ENCODE peak calls at places on chromosomes 1 and 21, in nine cellular contexts. K is lower lobe of right lung, Z is stomach, A is tibial artery, H is GM06990, S is fibroblast of lung, R is foreskin fibroblast, I is AG04450, G is MCF 10A. V is an unnamed sample.

GRCh38 chr1:54376085-54377039 is 29.8 kb downstream of the SSBP3 start:
- DNase-seq in S (no peak), H (peak), K (no peak), R (no peak), G (no peak), I (no peak), Z (no peak), A (no peak), V (no peak)

GRCh38 chr1:230066466-230067404 is at the start of gene GALNT2:
- DNase-seq in H (peak), A (peak), K (peak), R (peak), Z (peak), I (peak), G (peak), S (peak), V (peak)

GRCh38 chr1:240280560-240281322 is 189.1 kb downstream of the FMN2 start:
- DNase-seq in Z (no peak), K (no peak), A (no peak), I (no peak), R (no peak), H (no peak), G (no peak), S (no peak), V (no peak)

GRCh38 chr1:24117722-24118409 is 5.9 kb upstream of the MYOM3 start:
- DNase-seq in A (no peak), K (peak), S (peak), H (no peak), Z (peak), G (peak), I (no peak), R (peak), V (no peak)

GRCh38 chr1:24641646-24642151 is 1.4 kb upstream of the SRRM1 start:
- DNase-seq in A (peak), H (peak), G (peak), R (peak), I (no peak), Z (no peak), K (peak), S (peak), V (no peak)

GRCh38 chr1:219847215-219847855 is 81.0 kb downstream of the SLC30A10 start:
- DNase-seq in R (peak), H (no peak), I (no peak), A (no peak), S (no peak), Z (no peak), G (peak), K (no peak), V (no peak)

GRCh38 chr1:246533371-246533905 is 26.4 kb upstream of the SMYD3 start:
- DNase-seq in K (no peak), G (no peak), Z (no peak), R (no peak), H (no peak), I (no peak), S (no peak), A (no peak), V (no peak)

GRCh38 chr1:35298464-35298863 is 30.0 kb downstream of the ZMYM4 start:
- DNase-seq in H (peak), I (no peak), K (no peak), R (peak), G (peak), S (peak), Z (peak), A (no peak), V (no peak)

GRCh38 chr21:42703936-42704335 is 50.5 kb downstream of the PDE9A start:
- DNase-seq in I (no peak), Z (no peak), S (no peak), H (no peak), A (no peak), R (no peak), G (no peak), K (no peak), V (no peak)

GRCh38 chr1:177209357-177209756 is 38.6 kb downstream of the BRINP2 start:
- DNase-seq in G (peak), A (peak), Z (peak), K (peak), R (peak), S (peak), I (peak), H (no peak), V (no peak)

GRCh38 chr1:211577826-211578639 is 928 bp downstream of the SLC30A1 start:
- DNase-seq in G (peak), H (peak), R (peak), K (peak), Z (peak), S (peak), A (peak), I (no peak), V (peak)

GRCh38 chr1:54355931-54356679 is 50.1 kb downstream of the SSBP3 start:
- DNase-seq in G (no peak), K (no peak), S (no peak), H (no peak), A (no peak), R (no peak), I (no peak), Z (no peak), V (peak)

GRCh38 chr1:61502011-61502410 is 222.9 kb downstream of the TM2D1 start:
- DNase-seq in I (no peak), K (no peak), G (no peak), S (no peak), Z (no peak), R (no peak), H (no peak), A (no peak), V (no peak)

GRCh38 chr1:78840447-78841251 is 165.9 kb downstream of the ADGRL4 start:
- DNase-seq in H (no peak), R (peak), I (peak), G (peak), Z (no peak), K (no peak), A (no peak), S (peak), V (no peak)

GRCh38 chr1:151612506-151613274 is 840 bp downstream of the SNX27 start:
- DNase-seq in A (peak), G (no peak), K (peak), I (no peak), H (no peak), S (peak), R (peak), Z (no peak), V (peak)

GRCh38 chr1:188668083-188668482 is 1809.6 kb downstream of the BRINP3 start:
- DNase-seq in K (no peak), A (no peak), G (peak), S (no peak), H (no peak), Z (no peak), I (no peak), R (no peak), V (no peak)

GRCh38 chr1:50930965-50931737 is 28.9 kb downstream of the FAF1 start:
- DNase-seq in I (no peak), Z (no peak), S (no peak), G (no peak), R (peak), K (peak), H (no peak), A (no peak), V (no peak)

GRCh38 chr1:151416231-151416630 is 16.9 kb downstream of the PSMB4 start:
- DNase-seq in I (peak), G (peak), K (no peak), S (peak), Z (no peak), H (no peak), A (no peak), R (no peak), V (no peak)

GRCh38 chr1:203663294-203663693 is 36.7 kb downstream of the ATP2B4 start:
- DNase-seq in K (no peak), R (peak), I (peak), H (no peak), S (peak), Z (no peak), G (peak), A (no peak), V (no peak)

GRCh38 chr1:203592156-203592555 is 34.5 kb upstream of the ATP2B4 start:
- DNase-seq in A (no peak), Z (no peak), I (no peak), H (no peak), S (no peak), G (no peak), R (peak), K (no peak), V (peak)

GRCh38 chr21:42558368-42558767 is 44.7 kb downstream of the SLC37A1 start:
- DNase-seq in I (no peak), H (no peak), A (no peak), R (no peak), Z (no peak), G (no peak), S (no peak), K (no peak), V (no peak)

GRCh38 chr21:26686705-26687104 is 113.6 kb upstream of the CYYR1 start:
- DNase-seq in Z (no peak), R (no peak), H (no peak), I (no peak), A (no peak), G (no peak), S (no peak), K (no peak), V (no peak)

GRCh38 chr1:206001476-206001888 is 1.7 kb downstream of the RAB7B start:
- DNase-seq in K (no peak), Z (no peak), A (peak), G (peak), I (peak), S (peak), R (peak), H (no peak), V (no peak)

GRCh38 chr1:24417681-24418080 is 2.1 kb downstream of the NIPAL3 start:
- DNase-seq in Z (no peak), K (no peak), R (peak), S (no peak), G (peak), I (peak), A (no peak), H (no peak), V (no peak)

GRCh38 chr1:43711524-43712386 is 4.4 kb downstream of the ST3GAL3 start:
- DNase-seq in H (no peak), S (peak), R (peak), Z (no peak), G (peak), A (no peak), I (peak), K (no peak), V (no peak)

GRCh38 chr1:214002060-214002459 is 14.3 kb downstream of the PROX1 start:
- DNase-seq in A (no peak), G (no peak), S (no peak), H (no peak), I (no peak), R (no peak), Z (no peak), K (no peak), V (no peak)

DNA sequence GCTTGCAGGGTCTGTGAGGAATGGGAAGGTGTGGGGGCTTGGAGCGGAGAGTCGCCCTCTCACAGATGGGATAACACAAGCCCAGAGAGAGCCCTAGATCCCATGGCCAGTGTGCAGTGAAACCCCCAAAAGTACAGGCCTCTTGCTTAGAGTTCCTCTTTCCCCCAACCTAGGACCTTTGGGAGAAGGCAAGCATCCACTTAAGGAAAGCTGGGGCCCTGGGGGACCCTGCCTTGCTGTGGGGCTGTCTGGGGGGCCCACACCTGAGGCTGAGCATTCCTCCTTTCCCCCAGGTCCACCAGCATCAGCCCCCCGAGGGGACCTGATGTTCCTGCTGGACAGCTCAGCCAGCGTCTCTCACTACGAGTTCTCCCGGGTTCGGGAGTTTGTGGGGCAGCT is 1.1 kb downstream of the VWA1 start:
- DNase-seq in R (no peak), K (no peak), A (no peak), S (no peak), H (no peak), Z (no peak), G (no peak), I (no peak), V (no peak)
- TF ChIP-seq CTCF in R (no peak), K (no peak), A (no peak), S (no peak), H (no peak), Z (no peak), G (no peak), I (no peak), V (no peak)

GRCh38 chr1:235947989-235948388 is 81.3 kb upstream of the LYST start:
- DNase-seq in R (peak), A (no peak), H (no peak), G (no peak), I (no peak), K (no peak), Z (no peak), S (peak), V (no peak)

GRCh38 chr1:235943581-235944114 is 76.9 kb upstream of the LYST start:
- DNase-seq in K (no peak), G (peak), Z (no peak), S (peak), R (peak), I (peak), A (no peak), H (no peak), V (no peak)

GRCh38 chr1:235948774-235949427 is 82.2 kb upstream of the LYST start:
- DNase-seq in G (no peak), S (no peak), I (no peak), H (no peak), A (peak), K (no peak), R (no peak), Z (no peak), V (no peak)

GRCh38 chr1:235945775-235946565 is 79.3 kb upstream of the LYST start:
- DNase-seq in A (no peak), Z (no peak), I (no peak), R (no peak), G (no peak), S (no peak), K (peak), H (no peak), V (no peak)

GRCh38 chr1:235946570-235946981 is 79.9 kb upstream of the LYST start:
- DNase-seq in G (peak), A (no peak), I (peak), R (peak), Z (no peak), H (no peak), K (no peak), S (peak), V (no peak)
- TF ChIP-seq CTCF in G (peak), A (peak), I (peak), R (peak), Z (no peak), H (peak), K (peak), S (peak), V (no peak)

GRCh38 chr1:238409191-238409846 is 518.6 kb upstream of the ZP4 start:
- DNase-seq in K (no peak), G (peak), R (no peak), Z (no peak), S (peak), A (no peak), H (no peak), I (peak), V (no peak)
- TF ChIP-seq CTCF in K (no peak), G (no peak), R (no peak), Z (no peak), S (no peak), A (no peak), H (no peak), I (no peak), V (no peak)

GRCh38 chr1:7248402-7248805 is 463.1 kb downstream of the CAMTA1 start:
- DNase-seq in G (no peak), I (no peak), S (no peak), H (no peak), A (no peak), Z (no peak), R (no peak), K (no peak), V (no peak)
- TF ChIP-seq CTCF in G (no peak), I (no peak), S (no peak), H (no peak), A (no peak), Z (no peak), R (no peak), K (no peak), V (no peak)

DNA sequence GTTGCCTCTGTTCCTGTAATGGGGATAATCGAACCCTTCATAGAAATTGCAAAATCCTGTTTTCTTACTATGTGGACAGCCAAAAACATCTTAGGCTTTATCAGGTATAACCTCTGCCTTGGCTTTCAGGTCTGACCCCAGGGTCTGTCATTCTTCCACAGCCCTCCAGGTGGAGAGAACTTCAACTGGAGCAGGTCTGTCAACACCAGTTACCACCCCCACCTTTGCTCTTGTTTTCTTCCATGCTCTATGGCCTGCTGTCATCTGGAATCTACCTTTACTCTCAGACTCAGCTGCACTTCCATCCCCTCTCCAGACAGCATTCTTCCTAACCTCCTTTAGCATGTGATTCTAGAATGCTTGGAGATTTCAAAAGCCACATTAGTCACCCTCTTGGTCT is 10.4 kb upstream of the GJA9 start:
- DNase-seq in K (no peak), A (no peak), R (no peak), S (no peak), G (peak), I (no peak), H (no peak), Z (no peak), V (no peak)
- TF ChIP-seq CTCF in K (no peak), A (no peak), R (no peak), S (no peak), G (no peak), I (no peak), H (no peak), Z (no peak), V (peak)

GRCh38 chr1:3900150-3900968 is at the start of gene C1orf174:
- DNase-seq in R (peak), I (peak), K (peak), S (peak), H (peak), A (peak), G (peak), Z (peak), V (peak)
- TF ChIP-seq CTCF in R (no peak), I (no peak), K (no peak), S (no peak), H (no peak), A (no peak), G (no peak), Z (no peak), V (no peak)

DNA sequence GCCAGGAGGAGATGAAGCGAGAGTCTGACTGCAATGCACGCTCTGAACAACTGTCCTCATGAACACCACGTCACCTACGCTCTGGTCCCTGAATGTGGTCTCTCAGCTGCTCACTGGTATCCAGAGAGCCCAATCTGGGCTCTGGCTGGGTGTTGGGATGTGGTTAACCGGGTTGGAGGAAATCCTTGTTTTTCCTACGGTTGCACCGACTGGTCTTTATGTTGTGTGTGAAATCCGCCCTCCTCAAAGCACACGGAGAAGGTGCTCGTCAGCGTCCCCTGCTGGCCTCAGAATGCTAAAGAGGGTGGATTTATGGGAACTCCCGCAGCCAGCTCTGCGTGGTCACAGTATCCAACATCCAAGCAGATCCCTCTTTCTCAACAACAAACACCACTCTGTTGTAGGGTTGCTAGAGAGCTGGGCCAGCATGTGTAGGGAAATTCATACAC is 51.8 kb upstream of the FAM89A start:
- DNase-seq in G (peak), R (peak), A (no peak), H (no peak), I (no peak), Z (peak), K (peak), S (peak), V (peak)
- TF ChIP-seq CTCF in G (peak), R (peak), A (no peak), H (peak), I (peak), Z (no peak), K (peak), S (peak), V (peak)

DNA sequence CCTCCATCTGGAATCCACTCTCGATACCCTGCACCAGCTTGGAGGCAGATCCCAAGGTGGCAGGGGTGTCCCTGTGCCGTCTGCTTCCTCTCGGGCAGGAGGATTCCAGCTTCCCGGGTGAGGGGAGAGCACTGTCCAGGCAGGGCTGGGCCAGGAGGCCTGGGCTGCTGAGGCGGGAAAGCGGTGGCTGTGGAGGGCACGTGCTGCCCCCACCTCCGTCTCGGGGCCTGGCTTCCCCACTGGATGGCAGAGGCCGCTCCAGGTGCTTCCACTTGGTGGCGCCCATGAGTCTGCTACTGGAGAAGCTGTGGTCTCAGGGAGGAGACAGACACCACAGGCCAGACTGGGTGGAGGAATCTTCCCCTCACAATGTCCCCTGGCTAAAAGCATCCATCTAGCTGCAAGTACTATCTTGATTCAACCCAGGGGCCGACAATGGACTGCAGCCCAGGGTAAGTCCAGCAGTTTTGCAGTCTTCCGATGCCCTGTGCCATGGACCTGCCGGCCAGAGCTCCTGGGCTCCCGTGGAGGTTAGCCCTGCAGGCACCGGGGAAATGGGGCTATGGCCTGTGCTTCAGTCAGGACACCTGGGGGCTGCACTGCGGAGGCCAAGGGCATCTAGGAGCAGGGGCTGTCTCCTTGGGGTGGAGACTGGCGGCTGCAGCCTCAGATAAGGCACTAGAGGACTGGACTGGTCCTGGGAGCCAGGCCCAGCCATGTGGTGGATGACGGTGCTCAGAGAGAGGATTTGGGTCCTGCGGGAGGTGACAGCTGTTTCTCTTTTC is 41.3 kb upstream of the EIF4G3 start:
- DNase-seq in G (peak), S (peak), H (peak), R (peak), A (no peak), Z (peak), I (no peak), K (peak), V (peak)
- TF ChIP-seq CTCF in G (peak), S (peak), H (peak), R (peak), A (peak), Z (no peak), I (peak), K (peak), V (peak)

GRCh38 chr1:93345633-93346471 is at the start of gene DR1:
- DNase-seq in A (peak), K (peak), H (peak), I (peak), Z (peak), R (peak), S (peak), G (peak), V (peak)

GRCh38 chr1:93349231-93350135 is 3.8 kb downstream of the DR1 start:
- DNase-seq in R (peak), K (no peak), S (peak), Z (no peak), A (no peak), G (peak), I (no peak), H (no peak), V (no peak)

GRCh38 chr1:93346472-93346991 is 825 bp downstream of the DR1 start:
- DNase-seq in G (peak), A (no peak), R (peak), K (no peak), S (no peak), H (peak), I (no peak), Z (no peak), V (no peak)

GRCh38 chr1:93348104-93348780 is 2.5 kb downstream of the DR1 start:
- DNase-seq in A (no peak), Z (no peak), R (no peak), S (peak), G (peak), H (no peak), I (no peak), K (no peak), V (no peak)

GRCh38 chr1:93347319-93347899 is 1.7 kb downstream of the DR1 start:
- DNase-seq in A (no peak), I (no peak), H (no peak), G (peak), Z (no peak), K (no peak), S (no peak), R (no peak), V (no peak)
- TF ChIP-seq CTCF in A (no peak), I (no peak), H (no peak), G (no peak), Z (no peak), K (no peak), S (no peak), R (no peak), V (no peak)